ENCODE peak calls at places on chromosomes 6 and 20, in nine cellular contexts. W, Z, K, D, X, P, Y, E and T are unnamed samples.

GRCh38 chr6:170129691-170130171 is 161.1 kb downstream of the DLL1 start:
- DNase-seq in W (no peak), Z (peak; percentile 62), K (peak; percentile 66), D (peak; percentile 77), X (no peak), P (no peak), Y (peak; percentile 29), E (peak; percentile 30), T (peak; percentile 54)

GRCh38 chr6:90758741-90759140 is 171.9 kb upstream of the MAP3K7 start:
- DNase-seq in W (no peak), Z (no peak), K (no peak), D (no peak), X (no peak), P (no peak), Y (no peak), E (no peak), T (no peak)

GRCh38 chr6:80457044-80457933 is 350.8 kb downstream of the BCKDHB start:
- DNase-seq in W (no peak), Z (peak; percentile 53), K (peak; percentile 82), D (peak; percentile 65), X (no peak), P (no peak), Y (peak; percentile 99), E (peak; percentile 65), T (peak; percentile 73)

GRCh38 chr6:79911992-79912391 is 35.4 kb downstream of the ELOVL4 start:
- DNase-seq in W (no peak), Z (no peak), K (no peak), D (no peak), X (no peak), P (no peak), Y (no peak), E (no peak), T (no peak)

GRCh38 chr6:21678990-21679389 is 85.4 kb downstream of the SOX4 start:
- DNase-seq in W (no peak), Z (no peak), K (no peak), D (no peak), X (no peak), P (no peak), Y (peak; percentile 52), E (no peak), T (no peak)

GRCh38 chr20:35796556-35796955 is 24.7 kb downstream of the PHF20 start:
- DNase-seq in W (no peak), Z (no peak), K (no peak), D (no peak), X (no peak), P (no peak), Y (no peak), E (no peak), T (no peak)

GRCh38 chr6:5091646-5092045 is 6.5 kb downstream of the PPP1R3G start:
- DNase-seq in W (no peak), Z (no peak), K (no peak), D (no peak), X (no peak), P (no peak), Y (no peak), E (no peak), T (no peak)

GRCh38 chr20:38836991-38837390 is 31.5 kb downstream of the PPP1R16B start:
- DNase-seq in W (no peak), Z (no peak), K (no peak), D (no peak), X (no peak), P (no peak), Y (no peak), E (no peak), T (no peak)

GRCh38 chr20:20446613-20447012 is 78.7 kb downstream of the INSM1 start:
- DNase-seq in W (no peak), Z (no peak), K (no peak), D (no peak), X (no peak), P (no peak), Y (no peak), E (no peak), T (no peak)

GRCh38 chr6:122829456-122829855 is 40.4 kb downstream of the SMPDL3A start:
- DNase-seq in W (no peak), Z (no peak), K (no peak), D (no peak), X (no peak), P (no peak), Y (no peak), E (no peak), T (no peak)

GRCh38 chr20:13231031-13231752 is 10.1 kb downstream of the ISM1 start:
- DNase-seq in W (peak; percentile 38), Z (no peak), K (no peak), D (no peak), X (no peak), P (no peak), Y (peak; percentile 88), E (no peak), T (no peak)

GRCh38 chr20:913306-913849 is 2.8 kb downstream of the ANGPT4 start:
- DNase-seq in W (no peak), Z (no peak), K (no peak), D (no peak), X (no peak), P (no peak), Y (no peak), E (no peak), T (no peak)

GRCh38 chr6:6577736-6578135 is 10.8 kb upstream of the LY86 start:
- DNase-seq in W (no peak), Z (no peak), K (no peak), D (no peak), X (no peak), P (no peak), Y (no peak), E (no peak), T (no peak)

GRCh38 chr6:163716690-163717089 is 302.2 kb downstream of the QKI start:
- DNase-seq in W (no peak), Z (no peak), K (no peak), D (no peak), X (peak; percentile 67), P (no peak), Y (no peak), E (no peak), T (no peak)

GRCh38 chr6:53496797-53497196 is 48.1 kb downstream of the GCLC start:
- DNase-seq in W (no peak), Z (no peak), K (no peak), D (no peak), X (no peak), P (no peak), Y (peak; percentile 90), E (no peak), T (no peak)

GRCh38 chr20:23570178-23570577 is 1.9 kb upstream of the CST9L start:
- DNase-seq in W (no peak), Z (no peak), K (no peak), D (no peak), X (no peak), P (no peak), Y (no peak), E (no peak), T (no peak)

GRCh38 chr6:74170118-74170517 is 474.1 kb downstream of the CD109 start:
- DNase-seq in W (no peak), Z (peak; percentile 20), K (no peak), D (no peak), X (no peak), P (no peak), Y (peak; percentile 45), E (no peak), T (no peak)

GRCh38 chr6:45555981-45556771 is 178.4 kb upstream of the SUPT3H start:
- DNase-seq in W (no peak), Z (peak; percentile 49), K (no peak), D (no peak), X (no peak), P (peak; percentile 16), Y (peak; percentile 60), E (no peak), T (no peak)

GRCh38 chr20:56788041-56788670 is 159.1 kb downstream of the TFAP2C start:
- DNase-seq in W (no peak), Z (no peak), K (no peak), D (peak; percentile 23), X (no peak), P (no peak), Y (peak; percentile 95), E (no peak), T (no peak)

GRCh38 chr20:63106108-63106764 is 99.5 kb upstream of the BHLHE23 start:
- DNase-seq in W (no peak), Z (no peak), K (no peak), D (peak; percentile 85), X (no peak), P (no peak), Y (peak; percentile 44), E (no peak), T (no peak)

GRCh38 chr20:46316984-46317684 is 8.8 kb upstream of the CDH22 start:
- DNase-seq in W (no peak), Z (no peak), K (no peak), D (peak; percentile 20), X (no peak), P (no peak), Y (no peak), E (no peak), T (no peak)

GRCh38 chr6:132675749-132676148 is 16.8 kb upstream of the TAAR1 start:
- DNase-seq in W (no peak), Z (no peak), K (no peak), D (no peak), X (no peak), P (no peak), Y (no peak), E (no peak), T (no peak)

GRCh38 chr20:2874456-2874855 is 1.2 kb downstream of the PTPRA start:
- DNase-seq in W (no peak), Z (no peak), K (no peak), D (no peak), X (no peak), P (peak; percentile 20), Y (peak; percentile 51), E (no peak), T (no peak)
- H3K27ac ChIP-seq in W (peak overlapping the region; percentile 49), Z (no peak overlapping the region), K (peak overlapping the region; percentile 55), D (no peak overlapping the region), X (no peak overlapping the region), P (no peak overlapping the region), Y (no peak overlapping the region), E (no peak overlapping the region), T (no peak overlapping the region)

GRCh38 chr20:33566781-33567603 is 77.1 kb downstream of the CBFA2T2 start:
- DNase-seq in W (no peak), Z (no peak), K (no peak), D (no peak), X (no peak), P (no peak), Y (no peak), E (no peak), T (no peak)
- H3K27ac ChIP-seq in W (no peak overlapping the region), Z (no peak overlapping the region), K (no peak overlapping the region), D (no peak overlapping the region), X (no peak overlapping the region), P (no peak overlapping the region), Y (no peak overlapping the region), E (no peak overlapping the region), T (peak overlapping the region; percentile 66)

GRCh38 chr6:41783106-41783780 is 2.7 kb downstream of the PRICKLE4 start:
- DNase-seq in W (no peak), Z (no peak), K (no peak), D (no peak), X (no peak), P (no peak), Y (no peak), E (no peak), T (no peak)
- H3K27ac ChIP-seq in W (no peak overlapping the region), Z (no peak overlapping the region), K (no peak overlapping the region), D (peak overlapping the region; percentile 91), X (no peak overlapping the region), P (no peak overlapping the region), Y (no peak overlapping the region), E (no peak overlapping the region), T (no peak overlapping the region)

DNA sequence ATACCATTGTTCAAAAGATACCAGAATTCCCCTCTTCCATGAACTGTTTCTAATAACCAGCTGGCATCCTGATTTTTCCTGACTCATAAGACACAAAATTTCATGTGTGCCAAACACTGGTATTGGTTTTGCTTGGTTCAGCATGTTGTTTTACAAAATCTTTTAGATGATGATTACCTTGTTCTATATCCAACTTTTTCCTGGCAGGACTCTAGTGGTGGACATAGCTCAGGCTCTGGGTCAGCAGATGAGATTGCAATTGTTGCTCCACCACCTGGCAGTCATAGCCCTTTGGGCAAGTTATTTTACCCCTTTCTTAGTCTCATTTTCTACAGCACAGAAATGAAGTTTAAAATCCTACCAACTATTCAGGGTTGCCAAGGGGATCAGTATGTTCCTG is 6.2 kb downstream of the TRIM38 start:
- DNase-seq in W (no peak), Z (no peak), K (no peak), D (no peak), X (no peak), P (no peak), Y (peak; percentile 78), E (no peak), T (no peak)
- H3K27ac ChIP-seq in W (no peak overlapping the region), Z (no peak overlapping the region), K (no peak overlapping the region), D (no peak overlapping the region), X (no peak overlapping the region), P (no peak overlapping the region), Y (peak overlapping the region; percentile 51), E (no peak overlapping the region), T (no peak overlapping the region)